ENCODE peak calls at places on chromosomes 11 and 22, in four cellular contexts. C, P, B and T are unnamed samples.

GRCh38 chr22:49826603-49827306 is 918 bp downstream of the BRD1 start:
- DNase-seq in C (peak), P (no peak), B (peak), T (no peak)

GRCh38 chr11:13283636-13284035 is 6.0 kb downstream of the BMAL1 start:
- DNase-seq in C (no peak), P (no peak), B (no peak), T (no peak)

GRCh38 chr11:38460429-38460828 is 1862.4 kb upstream of the RAG2 start:
- DNase-seq in C (no peak), P (no peak), B (no peak), T (no peak)

GRCh38 chr22:26367402-26368245 is 61.4 kb upstream of the ASPHD2 start:
- DNase-seq in C (peak), P (peak), B (peak), T (no peak)

GRCh38 chr22:37101311-37102063 is 8.0 kb downstream of the TMPRSS6 start:
- DNase-seq in C (no peak), P (no peak), B (no peak), T (no peak)

GRCh38 chr11:100240051-100240450 is 447.0 kb upstream of the ARHGAP42 start:
- DNase-seq in C (no peak), P (peak), B (no peak), T (no peak)

GRCh38 chr11:126999366-126999765 is 1.2 kb downstream of the KIRREL3 start:
- DNase-seq in C (no peak), P (no peak), B (no peak), T (no peak)

GRCh38 chr11:114236829-114237228 is 59.4 kb upstream of the NNMT start:
- DNase-seq in C (no peak), P (no peak), B (no peak), T (no peak)